ENCODE peak calls at places on chromosomes 16 and 17, in ten cellular contexts. Z, F, T, K, A, L, P, C, B and M are unnamed samples.

GRCh38 chr16:8982816-8983215 is 19.1 kb upstream of the USP7 start:
- DNase-seq in Z (no peak), F (no peak), T (no peak), K (no peak), A (no peak), L (no peak), P (no peak), C (no peak), B (no peak), M (no peak)

GRCh38 chr17:13520899-13521572 is 80.7 kb downstream of the HS3ST3A1 start:
- DNase-seq in Z (no peak), F (no peak), T (no peak), K (no peak), A (no peak), L (no peak), P (no peak), C (no peak), B (peak), M (no peak)

GRCh38 chr17:83170571-83171260 is 91.3 kb downstream of the METRNL start:
- DNase-seq in Z (no peak), F (no peak), T (no peak), K (no peak), A (no peak), L (no peak), P (no peak), C (no peak), B (no peak), M (no peak)

GRCh38 chr16:85735946-85736345 is 14.9 kb downstream of the C16orf74 start:
- DNase-seq in Z (no peak), F (peak), T (no peak), K (no peak), A (no peak), L (no peak), P (no peak), C (no peak), B (no peak), M (no peak)

GRCh38 chr17:48382989-48383388 is 47.0 kb downstream of the SKAP1 start:
- DNase-seq in Z (no peak), F (no peak), T (peak), K (peak), A (no peak), L (no peak), P (no peak), C (no peak), B (no peak), M (no peak)

GRCh38 chr16:24309222-24309905 is 53.2 kb downstream of the CACNG3 start:
- DNase-seq in Z (no peak), F (no peak), T (no peak), K (peak), A (peak), L (no peak), P (no peak), C (no peak), B (peak), M (peak)

GRCh38 chr17:20073056-20073979 is 64.2 kb downstream of the SPECC1 start:
- DNase-seq in Z (no peak), F (no peak), T (peak), K (no peak), A (no peak), L (peak), P (peak), C (peak), B (peak), M (peak)

GRCh38 chr17:2416010-2416734 is 15.3 kb upstream of the MNT start:
- DNase-seq in Z (peak), F (peak), T (peak), K (peak), A (peak), L (peak), P (peak), C (peak), B (peak), M (peak)